ENCODE peak calls at places on chromosomes 7 and 10, in eight cellular contexts. One of them, this sample, is unnamed.

GRCh38 chr10:110850990-110851389 is 20.7 kb upstream of the PDCD4 start:
- DNase-seq in left ventricle myocardium superior: no peak
- DNase-seq in aorta: no peak
- DNase-seq in T-helper 9 cell: no peak
- DNase-seq in astrocyte: no peak
- DNase-seq in NCI-H345: no peak
- DNase-seq in epithelial cell of esophagus: peak; percentile 48
- DNase-seq in mesothelial cell of epicardium: no peak
- DNase-seq in this sample: peak; percentile 40

GRCh38 chr10:5976689-5977470 is 463 bp downstream of the IL15RA start:
- DNase-seq in left ventricle myocardium superior: peak; percentile 75
- DNase-seq in aorta: peak; percentile 67
- DNase-seq in T-helper 9 cell: peak; percentile 18
- DNase-seq in astrocyte: peak; percentile 46
- DNase-seq in NCI-H345: no peak
- DNase-seq in epithelial cell of esophagus: peak; percentile 43
- DNase-seq in mesothelial cell of epicardium: no peak
- DNase-seq in this sample: peak; percentile 69

GRCh38 chr10:67115972-67116371 is 190.1 kb downstream of the LRRTM3 start:
- DNase-seq in left ventricle myocardium superior: no peak
- DNase-seq in aorta: no peak
- DNase-seq in T-helper 9 cell: no peak
- DNase-seq in astrocyte: peak; percentile 34
- DNase-seq in NCI-H345: no peak
- DNase-seq in epithelial cell of esophagus: peak; percentile 7
- DNase-seq in mesothelial cell of epicardium: no peak
- DNase-seq in this sample: peak; percentile 2

GRCh38 chr7:139488810-139489209 is 5.3 kb upstream of the KLRG2 start:
- DNase-seq in left ventricle myocardium superior: no peak
- DNase-seq in aorta: no peak
- DNase-seq in T-helper 9 cell: no peak
- DNase-seq in astrocyte: no peak
- DNase-seq in NCI-H345: no peak
- DNase-seq in epithelial cell of esophagus: no peak
- DNase-seq in mesothelial cell of epicardium: no peak
- DNase-seq in this sample: no peak

GRCh38 chr10:124092270-124093075 is 925 bp downstream of the CHST15 start:
- DNase-seq in left ventricle myocardium superior: peak; percentile 65
- DNase-seq in aorta: peak; percentile 77
- DNase-seq in T-helper 9 cell: peak; percentile 16
- DNase-seq in astrocyte: peak; percentile 29
- DNase-seq in NCI-H345: peak; percentile 36
- DNase-seq in epithelial cell of esophagus: peak; percentile 65
- DNase-seq in mesothelial cell of epicardium: peak; percentile 42
- DNase-seq in this sample: peak; percentile 46

GRCh38 chr7:33186187-33186586 is 56.8 kb downstream of the BBS9 start:
- DNase-seq in left ventricle myocardium superior: no peak
- DNase-seq in aorta: no peak
- DNase-seq in T-helper 9 cell: no peak
- DNase-seq in astrocyte: peak; percentile 76
- DNase-seq in NCI-H345: no peak
- DNase-seq in epithelial cell of esophagus: peak; percentile 31
- DNase-seq in mesothelial cell of epicardium: no peak
- DNase-seq in this sample: no peak

GRCh38 chr10:37975407-37975991 is 948 bp downstream of the ZNF25 start:
- DNase-seq in left ventricle myocardium superior: no peak
- DNase-seq in aorta: no peak
- DNase-seq in T-helper 9 cell: no peak
- DNase-seq in astrocyte: no peak
- DNase-seq in NCI-H345: peak; percentile 9
- DNase-seq in epithelial cell of esophagus: peak; percentile 8
- DNase-seq in mesothelial cell of epicardium: no peak
- DNase-seq in this sample: peak; percentile 16

GRCh38 chr7:135414850-135415439 is 95.0 kb downstream of the CNOT4 start:
- DNase-seq in left ventricle myocardium superior: no peak
- DNase-seq in aorta: no peak
- DNase-seq in T-helper 9 cell: no peak
- DNase-seq in astrocyte: peak; percentile 29
- DNase-seq in NCI-H345: peak; percentile 34
- DNase-seq in epithelial cell of esophagus: peak; percentile 67
- DNase-seq in mesothelial cell of epicardium: no peak
- DNase-seq in this sample: peak; percentile 76

GRCh38 chr7:127770870-127771269 is 118.9 kb downstream of the SND1 start:
- DNase-seq in left ventricle myocardium superior: no peak
- DNase-seq in aorta: no peak
- DNase-seq in T-helper 9 cell: no peak
- DNase-seq in astrocyte: peak; percentile 84
- DNase-seq in NCI-H345: no peak
- DNase-seq in epithelial cell of esophagus: no peak
- DNase-seq in mesothelial cell of epicardium: no peak
- DNase-seq in this sample: peak; percentile 56

GRCh38 chr10:29304259-29305030 is 15.6 kb downstream of the LYZL1 start:
- DNase-seq in left ventricle myocardium superior: no peak
- DNase-seq in aorta: no peak
- DNase-seq in T-helper 9 cell: no peak
- DNase-seq in astrocyte: peak; percentile 50
- DNase-seq in NCI-H345: peak; percentile 77
- DNase-seq in epithelial cell of esophagus: peak; percentile 65
- DNase-seq in mesothelial cell of epicardium: no peak
- DNase-seq in this sample: peak; percentile 82

GRCh38 chr7:47852330-47853245 is 95.7 kb downstream of the PKD1L1 start:
- DNase-seq in left ventricle myocardium superior: no peak
- DNase-seq in aorta: no peak
- DNase-seq in T-helper 9 cell: no peak
- DNase-seq in astrocyte: no peak
- DNase-seq in NCI-H345: no peak
- DNase-seq in epithelial cell of esophagus: peak; percentile 8
- DNase-seq in mesothelial cell of epicardium: no peak
- DNase-seq in this sample: no peak

GRCh38 chr10:125149278-125150047 is 10.9 kb downstream of the CTBP2 start:
- DNase-seq in left ventricle myocardium superior: peak; percentile 62
- DNase-seq in aorta: peak; percentile 65
- DNase-seq in T-helper 9 cell: no peak
- DNase-seq in astrocyte: peak; percentile 68
- DNase-seq in NCI-H345: peak; percentile 88
- DNase-seq in epithelial cell of esophagus: peak; percentile 88
- DNase-seq in mesothelial cell of epicardium: no peak
- DNase-seq in this sample: peak; percentile 84

GRCh38 chr10:127440371-127440770 is 108.7 kb upstream of the NPS start:
- DNase-seq in left ventricle myocardium superior: no peak
- DNase-seq in aorta: no peak
- DNase-seq in T-helper 9 cell: no peak
- DNase-seq in astrocyte: no peak
- DNase-seq in NCI-H345: no peak
- DNase-seq in epithelial cell of esophagus: no peak
- DNase-seq in mesothelial cell of epicardium: no peak
- DNase-seq in this sample: no peak

GRCh38 chr10:97259119-97259518 is 33.3 kb downstream of the ARHGAP19 start:
- DNase-seq in left ventricle myocardium superior: no peak
- DNase-seq in aorta: no peak
- DNase-seq in T-helper 9 cell: no peak
- DNase-seq in astrocyte: no peak
- DNase-seq in NCI-H345: no peak
- DNase-seq in epithelial cell of esophagus: no peak
- DNase-seq in mesothelial cell of epicardium: no peak
- DNase-seq in this sample: no peak

GRCh38 chr7:43057151-43057550 is 55.3 kb upstream of the HECW1 start:
- DNase-seq in left ventricle myocardium superior: no peak
- DNase-seq in aorta: no peak
- DNase-seq in T-helper 9 cell: no peak
- DNase-seq in astrocyte: no peak
- DNase-seq in NCI-H345: no peak
- DNase-seq in epithelial cell of esophagus: no peak
- DNase-seq in mesothelial cell of epicardium: no peak
- DNase-seq in this sample: no peak

GRCh38 chr7:522071-522937 is 2.7 kb upstream of the PDGFA start:
- DNase-seq in left ventricle myocardium superior: peak; percentile 79
- DNase-seq in aorta: peak; percentile 81
- DNase-seq in T-helper 9 cell: no peak
- DNase-seq in astrocyte: peak; percentile 50
- DNase-seq in NCI-H345: peak; percentile 19
- DNase-seq in epithelial cell of esophagus: peak; percentile 66
- DNase-seq in mesothelial cell of epicardium: no peak
- DNase-seq in this sample: peak; percentile 78

GRCh38 chr7:47658886-47659635 is 77.2 kb upstream of the TNS3 start:
- DNase-seq in left ventricle myocardium superior: no peak
- DNase-seq in aorta: no peak
- DNase-seq in T-helper 9 cell: no peak
- DNase-seq in astrocyte: no peak
- DNase-seq in NCI-H345: no peak
- DNase-seq in epithelial cell of esophagus: no peak
- DNase-seq in mesothelial cell of epicardium: no peak
- DNase-seq in this sample: no peak

GRCh38 chr10:66778351-66778750 is 147.5 kb upstream of the LRRTM3 start:
- DNase-seq in left ventricle myocardium superior: no peak
- DNase-seq in aorta: no peak
- DNase-seq in T-helper 9 cell: no peak
- DNase-seq in astrocyte: no peak
- DNase-seq in NCI-H345: no peak
- DNase-seq in epithelial cell of esophagus: no peak
- DNase-seq in mesothelial cell of epicardium: no peak
- DNase-seq in this sample: no peak

GRCh38 chr7:101804087-101804631 is 13.3 kb upstream of the CUX1 start:
- DNase-seq in left ventricle myocardium superior: no peak
- DNase-seq in aorta: no peak
- DNase-seq in T-helper 9 cell: no peak
- DNase-seq in astrocyte: no peak
- DNase-seq in NCI-H345: no peak
- DNase-seq in epithelial cell of esophagus: peak; percentile 40
- DNase-seq in mesothelial cell of epicardium: no peak
- DNase-seq in this sample: no peak

GRCh38 chr7:44111759-44112158 is 7.6 kb downstream of the AEBP1 start:
- DNase-seq in left ventricle myocardium superior: no peak
- DNase-seq in aorta: peak; percentile 46
- DNase-seq in T-helper 9 cell: no peak
- DNase-seq in astrocyte: no peak
- DNase-seq in NCI-H345: peak; percentile 33
- DNase-seq in epithelial cell of esophagus: no peak
- DNase-seq in mesothelial cell of epicardium: no peak
- DNase-seq in this sample: no peak

GRCh38 chr7:28417321-28417940 is 5.1 kb downstream of the CREB5 start:
- DNase-seq in left ventricle myocardium superior: no peak
- DNase-seq in aorta: no peak
- DNase-seq in T-helper 9 cell: no peak
- DNase-seq in astrocyte: no peak
- DNase-seq in NCI-H345: no peak
- DNase-seq in epithelial cell of esophagus: no peak
- DNase-seq in mesothelial cell of epicardium: no peak
- DNase-seq in this sample: no peak

GRCh38 chr10:62726142-62726541 is 78.4 kb upstream of the ADO start:
- DNase-seq in left ventricle myocardium superior: no peak
- DNase-seq in aorta: no peak
- DNase-seq in T-helper 9 cell: no peak
- DNase-seq in astrocyte: no peak
- DNase-seq in NCI-H345: no peak
- DNase-seq in epithelial cell of esophagus: peak; percentile 21
- DNase-seq in mesothelial cell of epicardium: no peak
- DNase-seq in this sample: no peak

GRCh38 chr10:120186506-120186905 is 270.5 kb upstream of the PLPP4 start:
- DNase-seq in left ventricle myocardium superior: no peak
- DNase-seq in aorta: no peak
- DNase-seq in T-helper 9 cell: no peak
- DNase-seq in astrocyte: no peak
- DNase-seq in NCI-H345: peak; percentile 40
- DNase-seq in epithelial cell of esophagus: no peak
- DNase-seq in mesothelial cell of epicardium: no peak
- DNase-seq in this sample: no peak

GRCh38 chr10:64394744-64395143 is 873.5 kb downstream of the REEP3 start:
- DNase-seq in left ventricle myocardium superior: no peak
- DNase-seq in aorta: no peak
- DNase-seq in T-helper 9 cell: no peak
- DNase-seq in astrocyte: peak; percentile 78
- DNase-seq in NCI-H345: no peak
- DNase-seq in epithelial cell of esophagus: no peak
- DNase-seq in mesothelial cell of epicardium: no peak
- DNase-seq in this sample: no peak

GRCh38 chr10:132539431-132539839 is 1.8 kb downstream of the INPP5A start:
- DNase-seq in left ventricle myocardium superior: peak; percentile 63
- DNase-seq in aorta: peak; percentile 73
- DNase-seq in T-helper 9 cell: no peak
- DNase-seq in astrocyte: no peak
- DNase-seq in NCI-H345: peak; percentile 26
- DNase-seq in epithelial cell of esophagus: no peak
- DNase-seq in mesothelial cell of epicardium: peak; percentile 14
- DNase-seq in this sample: peak; percentile 18

GRCh38 chr7:127588697-127589482 is 679 bp downstream of the ARF5 start:
- DNase-seq in left ventricle myocardium superior: peak; percentile 62
- DNase-seq in aorta: no peak
- DNase-seq in T-helper 9 cell: no peak
- DNase-seq in astrocyte: peak; percentile 20
- DNase-seq in NCI-H345: peak; percentile 68
- DNase-seq in epithelial cell of esophagus: peak; percentile 59
- DNase-seq in mesothelial cell of epicardium: no peak
- DNase-seq in this sample: peak; percentile 47

GRCh38 chr7:133572853-133573252 is 320.0 kb downstream of the EXOC4 start:
- DNase-seq in left ventricle myocardium superior: no peak
- DNase-seq in aorta: no peak
- DNase-seq in T-helper 9 cell: no peak
- DNase-seq in astrocyte: no peak
- DNase-seq in NCI-H345: no peak
- DNase-seq in epithelial cell of esophagus: peak; percentile 7
- DNase-seq in mesothelial cell of epicardium: no peak
- DNase-seq in this sample: no peak

GRCh38 chr10:67076175-67076574 is 150.3 kb downstream of the LRRTM3 start:
- DNase-seq in left ventricle myocardium superior: no peak
- DNase-seq in aorta: no peak
- DNase-seq in T-helper 9 cell: no peak
- DNase-seq in astrocyte: no peak
- DNase-seq in NCI-H345: no peak
- DNase-seq in epithelial cell of esophagus: no peak
- DNase-seq in mesothelial cell of epicardium: no peak
- DNase-seq in this sample: no peak

GRCh38 chr10:112858990-112859520 is 91.0 kb upstream of the TCF7L2 start:
- DNase-seq in left ventricle myocardium superior: no peak
- DNase-seq in aorta: no peak
- DNase-seq in T-helper 9 cell: no peak
- DNase-seq in astrocyte: no peak
- DNase-seq in NCI-H345: no peak
- DNase-seq in epithelial cell of esophagus: no peak
- DNase-seq in mesothelial cell of epicardium: no peak
- DNase-seq in this sample: peak; percentile 37

GRCh38 chr7:42522227-42522991 is 285.4 kb upstream of the GLI3 start:
- DNase-seq in left ventricle myocardium superior: no peak
- DNase-seq in aorta: no peak
- DNase-seq in T-helper 9 cell: no peak
- DNase-seq in astrocyte: peak; percentile 8
- DNase-seq in NCI-H345: no peak
- DNase-seq in epithelial cell of esophagus: peak; percentile 37
- DNase-seq in mesothelial cell of epicardium: no peak
- DNase-seq in this sample: peak; percentile 84

GRCh38 chr7:135757719-135758411 is 9.3 kb upstream of the FAM180A start:
- DNase-seq in left ventricle myocardium superior: peak; percentile 44
- DNase-seq in aorta: peak; percentile 78
- DNase-seq in T-helper 9 cell: no peak
- DNase-seq in astrocyte: peak; percentile 94
- DNase-seq in NCI-H345: no peak
- DNase-seq in epithelial cell of esophagus: peak; percentile 40
- DNase-seq in mesothelial cell of epicardium: no peak
- DNase-seq in this sample: peak; percentile 52

GRCh38 chr10:80136134-80136571 is 3.6 kb downstream of the PLAC9 start:
- DNase-seq in left ventricle myocardium superior: peak; percentile 97
- DNase-seq in aorta: peak; percentile 94
- DNase-seq in T-helper 9 cell: no peak
- DNase-seq in astrocyte: peak; percentile 45
- DNase-seq in NCI-H345: no peak
- DNase-seq in epithelial cell of esophagus: peak; percentile 19
- DNase-seq in mesothelial cell of epicardium: no peak
- DNase-seq in this sample: peak; percentile 69

GRCh38 chr10:103450201-103450695 is 1.9 kb downstream of the CALHM2 start:
- DNase-seq in left ventricle myocardium superior: no peak
- DNase-seq in aorta: no peak
- DNase-seq in T-helper 9 cell: no peak
- DNase-seq in astrocyte: no peak
- DNase-seq in NCI-H345: no peak
- DNase-seq in epithelial cell of esophagus: no peak
- DNase-seq in mesothelial cell of epicardium: no peak
- DNase-seq in this sample: no peak

GRCh38 chr7:154503962-154504550 is 451.9 kb downstream of the DPP6 start:
- DNase-seq in left ventricle myocardium superior: no peak
- DNase-seq in aorta: no peak
- DNase-seq in T-helper 9 cell: no peak
- DNase-seq in astrocyte: peak; percentile 10
- DNase-seq in NCI-H345: peak; percentile 64
- DNase-seq in epithelial cell of esophagus: peak; percentile 53
- DNase-seq in mesothelial cell of epicardium: no peak
- DNase-seq in this sample: peak; percentile 28

This sample was measured in fibroblast of villous mesenchyme.